ENCODE peak calls at places on chromosomes 1 and 21, in four cellular contexts. K, Z, T and O are unnamed samples.

GRCh38 chr1:64010316-64010715 is 193.1 kb upstream of the UBE2U start:
- DNase-seq in T (no peak), Z (no peak), K (no peak), O (no peak)

GRCh38 chr1:248858891-248859889 is at the start of gene ZNF692:
- DNase-seq in K (peak; percentile 99), T (peak; percentile 98), Z (peak; percentile 99), O (peak; percentile 99)

GRCh38 chr1:229221106-229222019 is 49.5 kb upstream of the RAB4A start:
- DNase-seq in Z (peak; percentile 90), K (peak; percentile 84), T (peak; percentile 59), O (no peak)

GRCh38 chr1:27303509-27303908 is 18.5 kb upstream of the TMEM222 start:
- DNase-seq in Z (no peak), K (no peak), T (no peak), O (no peak)

GRCh38 chr1:165369255-165369848 is 12.8 kb upstream of the LMX1A start:
- DNase-seq in T (peak; percentile 57), K (peak; percentile 70), Z (peak; percentile 46), O (peak; percentile 73)

GRCh38 chr1:184210048-184210447 is 158.5 kb downstream of the TSEN15 start:
- DNase-seq in Z (peak; percentile 26), T (no peak), K (no peak), O (peak; percentile 64)

GRCh38 chr21:45826733-45827692 is 154.6 kb upstream of the COL6A1 start:
- DNase-seq in Z (no peak), T (no peak), K (no peak), O (no peak)

GRCh38 chr1:16122361-16122881 is 33.4 kb downstream of the EPHA2 start:
- DNase-seq in Z (no peak), K (no peak), T (no peak), O (peak; percentile 30)

GRCh38 chr1:174068000-174068399 is 45.8 kb upstream of the RC3H1 start:
- DNase-seq in Z (no peak), T (no peak), K (no peak), O (no peak)

GRCh38 chr1:234617986-234618725 is 8.2 kb upstream of the IRF2BP2 start:
- DNase-seq in Z (no peak), K (no peak), T (no peak), O (peak; percentile 78)

GRCh38 chr1:197928849-197929336 is 11.7 kb downstream of the LHX9 start:
- DNase-seq in Z (no peak), K (no peak), T (no peak), O (no peak)

GRCh38 chr1:3327389-3327702 is 127.1 kb upstream of the ARHGEF16 start:
- DNase-seq in T (no peak), K (no peak), Z (no peak), O (no peak)

GRCh38 chr1:65260851-65261473 is 48.4 kb upstream of the DNAJC6 start:
- DNase-seq in K (no peak), T (no peak), Z (no peak), O (peak; percentile 92)

GRCh38 chr21:45523411-45524101 is 18.7 kb downstream of the SLC19A1 start:
- DNase-seq in Z (no peak), K (peak; percentile 54), T (peak; percentile 6), O (no peak)

GRCh38 chr1:236039736-236040670 is 24.9 kb downstream of the NID1 start:
- DNase-seq in Z (peak; percentile 42), K (peak; percentile 77), T (no peak), O (no peak)

GRCh38 chr1:42806593-42806992 is 10.3 kb upstream of the ERMAP start:
- DNase-seq in T (no peak), K (no peak), Z (no peak), O (peak; percentile 23)

GRCh38 chr1:11918779-11919519 is 7.3 kb downstream of the KIAA2013 start:
- DNase-seq in T (no peak), Z (peak; percentile 43), K (no peak), O (peak; percentile 78)

GRCh38 chr1:209896346-209896745 is 41.7 kb upstream of the SYT14 start:
- DNase-seq in T (no peak), Z (no peak), K (no peak), O (no peak)

GRCh38 chr1:201414051-201414738 is 7.3 kb downstream of the TNNI1 start:
- DNase-seq in T (no peak), K (no peak), Z (no peak), O (no peak)

GRCh38 chr1:119674110-119674509 is 26.0 kb upstream of the ZNF697 start:
- DNase-seq in K (no peak), Z (no peak), T (no peak), O (peak; percentile 78)

GRCh38 chr1:223364685-223365382 is 858 bp upstream of the SUSD4 start:
- DNase-seq in Z (no peak), K (no peak), T (no peak), O (peak; percentile 3)

GRCh38 chr1:244796719-244797406 is 38.6 kb upstream of the COX20 start:
- DNase-seq in Z (peak; percentile 69), K (no peak), T (peak; percentile 69), O (peak; percentile 39)

GRCh38 chr1:23424171-23424959 is at the start of gene TCEA3:
- DNase-seq in T (peak; percentile 76), Z (peak; percentile 83), K (peak; percentile 83), O (no peak)

GRCh38 chr1:159829822-159830455 is 3.3 kb downstream of the SLAMF8 start:
- DNase-seq in T (no peak), K (no peak), Z (peak; percentile 37), O (peak; percentile 60)

GRCh38 chr1:100736766-100737165 is 17.2 kb downstream of the VCAM1 start:
- DNase-seq in T (no peak), Z (no peak), K (no peak), O (peak; percentile 33)

GRCh38 chr1:13666317-13666716 is 33.7 kb upstream of the PRDM2 start:
- DNase-seq in Z (no peak), T (no peak), K (no peak), O (no peak)

GRCh38 chr1:81232505-81232904 is 568.2 kb upstream of the ADGRL2 start:
- DNase-seq in T (no peak), Z (no peak), K (no peak), O (peak; percentile 39)

GRCh38 chr1:229027622-229028182 is 243.2 kb upstream of the RAB4A start:
- DNase-seq in Z (peak; percentile 60), K (no peak), T (peak; percentile 34), O (peak; percentile 22)

GRCh38 chr1:9687120-9687875 is 35.8 kb downstream of the PIK3CD start:
- DNase-seq in K (peak; percentile 60), T (peak; percentile 66), Z (peak; percentile 65), O (peak; percentile 77)

GRCh38 chr1:12616709-12617373 is 1.2 kb downstream of the DHRS3 start:
- DNase-seq in K (no peak), Z (peak; percentile 48), T (peak; percentile 42), O (no peak)

GRCh38 chr1:207897188-207897587 is 13.7 kb downstream of the CD34 start:
- DNase-seq in K (no peak), Z (no peak), T (no peak), O (no peak)
- TF ChIP-seq CTCF in K (peak; percentile 30), Z (peak; percentile 30), T (no peak), O (peak; percentile 18)

GRCh38 chr1:145997156-145998023 is 1.0 kb upstream of the TXNIP start:
- DNase-seq in K (no peak), Z (peak; percentile 66), T (peak; percentile 74), O (no peak)
- H3K4me3 ChIP-seq in K (peak overlapping the region; percentile 83), Z (peak overlapping the region; percentile 43), T (peak overlapping the region; percentile 79), O (peak overlapping the region; percentile 91)

DNA sequence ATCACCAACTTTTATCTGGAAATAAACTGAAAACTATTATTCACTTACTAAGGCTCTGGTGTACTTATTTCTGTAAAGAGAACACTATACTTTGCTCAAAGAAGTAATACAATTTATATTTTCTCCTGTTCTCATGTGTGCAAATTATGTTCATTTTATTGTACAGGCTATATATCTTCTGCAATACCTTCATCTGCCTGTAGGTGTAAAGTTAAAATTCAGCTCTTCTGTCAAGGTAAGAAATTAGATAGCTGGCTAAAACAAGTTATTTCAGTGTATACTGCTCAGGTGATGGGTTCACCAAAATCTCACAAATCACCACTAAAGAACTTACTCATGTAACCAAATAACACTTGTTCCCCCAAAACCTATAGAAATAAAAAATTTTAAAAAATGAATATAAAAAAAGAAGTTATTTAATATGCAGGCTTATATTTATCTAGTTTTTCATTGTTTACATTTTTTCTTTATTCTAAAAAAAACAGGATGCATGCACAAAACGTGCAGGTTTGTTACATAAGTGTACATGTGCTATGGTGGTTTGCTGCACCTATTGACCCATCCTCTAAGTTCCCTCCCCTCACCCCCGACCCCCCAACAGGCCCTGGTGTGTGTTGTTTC is 81.5 kb downstream of the PTGER3 start:
- DNase-seq in Z (no peak), K (no peak), T (no peak), O (peak; percentile 13)
- TF ChIP-seq CTCF in Z (peak; percentile 39), K (peak; percentile 16), T (peak; percentile 14), O (no peak)

GRCh38 chr1:37914719-37915483 is 32.0 kb downstream of the INPP5B start:
- DNase-seq in Z (no peak), K (no peak), T (no peak), O (no peak)

GRCh38 chr1:37923551-37923889 is 23.3 kb downstream of the INPP5B start:
- DNase-seq in Z (no peak), K (no peak), T (no peak), O (no peak)

GRCh38 chr1:37922767-37923550 is 23.9 kb downstream of the INPP5B start:
- DNase-seq in Z (peak; percentile 12), T (no peak), K (no peak), O (no peak)

GRCh38 chr1:37915484-37916093 is 31.3 kb downstream of the INPP5B start:
- DNase-seq in Z (no peak), K (no peak), T (no peak), O (no peak)

GRCh38 chr1:37919277-37919676 is 27.6 kb downstream of the INPP5B start:
- DNase-seq in T (no peak), Z (no peak), K (no peak), O (peak; percentile 29)
- H3K4me3 ChIP-seq in T (no peak overlapping the region), Z (no peak overlapping the region), K (no peak overlapping the region), O (no peak overlapping the region)

GRCh38 chr1:10888289-10888688 is 91.8 kb upstream of the CASZ1 start:
- DNase-seq in K (no peak), Z (no peak), T (no peak), O (no peak)
- TF ChIP-seq CTCF in K (no peak), Z (no peak), T (no peak), O (no peak)

GRCh38 chr1:46615088-46615487 is 1.5 kb downstream of the MOB3C start:
- DNase-seq in K (no peak), T (no peak), Z (no peak), O (no peak)
- H3K4me3 ChIP-seq in K (no peak overlapping the region), T (no peak overlapping the region), Z (no peak overlapping the region), O (peak overlapping the region; percentile 83)

DNA sequence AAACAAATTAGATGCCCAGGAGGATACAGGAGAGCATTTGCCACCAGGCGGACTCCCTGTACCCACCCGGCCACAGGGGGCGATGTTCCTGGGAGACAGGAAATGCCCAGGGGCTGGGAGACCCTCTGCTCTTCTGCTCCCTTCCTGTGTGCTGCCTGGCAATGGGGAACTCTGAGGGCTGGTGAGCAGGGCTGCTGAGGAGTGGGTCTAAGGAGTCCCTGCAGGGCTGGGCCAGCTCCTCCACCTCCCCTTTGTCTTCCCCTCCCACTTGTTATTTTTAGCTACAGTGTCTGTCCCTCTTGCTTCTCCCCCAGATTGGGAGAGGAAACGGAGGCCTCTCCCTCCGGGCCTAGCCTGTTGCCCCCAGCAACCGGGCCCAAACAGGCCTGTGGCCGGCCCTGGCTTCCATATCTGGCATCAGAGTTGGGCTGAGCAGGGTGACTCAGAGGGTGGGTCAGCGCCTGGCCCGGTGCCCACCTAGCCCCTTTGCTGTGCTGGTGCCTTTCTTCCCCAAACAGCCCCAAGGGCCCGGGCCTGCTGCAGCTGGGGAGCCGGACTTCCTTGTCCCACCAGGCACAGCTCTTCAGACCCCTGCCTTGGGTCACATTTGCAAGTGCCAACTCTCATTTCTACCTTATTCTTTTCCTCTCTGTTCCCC is 11.7 kb downstream of the LMNA start:
- DNase-seq in T (peak; percentile 82), K (no peak), Z (peak; percentile 86), O (peak; percentile 99)
- TF ChIP-seq CTCF in T (peak; percentile 33), K (peak; percentile 17), Z (peak; percentile 14), O (peak; percentile 65)